ENCODE peak calls at places on chromosomes 16 and 17, in six cellular contexts. O, K, W, D, C and F are unnamed samples.

GRCh38 chr17:55273579-55274370 is 9.0 kb downstream of the HLF start:
- DNase-seq in O (peak; percentile 73), K (no peak), W (peak; percentile 56), D (peak; percentile 77), C (no peak), F (peak; percentile 71)

GRCh38 chr17:49210158-49211029 is at the start of the genes ABI3 and GNGT2:
- DNase-seq in O (no peak), K (no peak), W (peak; percentile 35), D (no peak), C (peak; percentile 55), F (peak; percentile 72)

GRCh38 chr16:68236804-68237242 is 896 bp upstream of the ESRP2 start:
- DNase-seq in O (no peak), K (no peak), W (no peak), D (no peak), C (no peak), F (no peak)

GRCh38 chr16:87288753-87289362 is 28.3 kb downstream of the C16orf95 start:
- DNase-seq in O (no peak), K (no peak), W (no peak), D (no peak), C (no peak), F (no peak)

GRCh38 chr17:42188749-42189650 is 3.7 kb upstream of the HCRT start:
- DNase-seq in O (no peak), K (no peak), W (no peak), D (no peak), C (no peak), F (no peak)

GRCh38 chr17:32917081-32917480 is 10.9 kb upstream of the TMEM98 start:
- DNase-seq in O (no peak), K (no peak), W (no peak), D (no peak), C (no peak), F (no peak)

GRCh38 chr17:43171761-43172487 is 910 bp downstream of the NBR1 start:
- DNase-seq in O (no peak), K (peak; percentile 11), W (peak; percentile 58), D (peak; percentile 48), C (peak; percentile 56), F (peak; percentile 67)

GRCh38 chr16:81522141-81522701 is 77.6 kb downstream of the CMIP start:
- DNase-seq in O (no peak), K (no peak), W (no peak), D (no peak), C (no peak), F (no peak)

GRCh38 chr16:9126609-9127008 is 35.2 kb downstream of the HAPSTR1 start:
- DNase-seq in O (peak; percentile 15), K (no peak), W (no peak), D (no peak), C (no peak), F (no peak)

GRCh38 chr16:5845046-5845445 is 747.5 kb upstream of the EEF2KMT start:
- DNase-seq in O (no peak), K (no peak), W (no peak), D (no peak), C (no peak), F (no peak)

GRCh38 chr17:79803997-79804855 is 7.3 kb upstream of the CBX8 start:
- DNase-seq in O (no peak), K (no peak), W (no peak), D (no peak), C (no peak), F (no peak)

GRCh38 chr16:20242568-20243240 is 84.6 kb downstream of the GP2 start:
- DNase-seq in O (no peak), K (no peak), W (no peak), D (no peak), C (no peak), F (no peak)

GRCh38 chr17:77264617-77265230 is 124.0 kb downstream of the SEC14L1 start:
- DNase-seq in O (no peak), K (no peak), W (no peak), D (no peak), C (no peak), F (no peak)

GRCh38 chr17:74453665-74454196 is 12.7 kb upstream of the CD300A start:
- DNase-seq in O (peak; percentile 87), K (peak; percentile 83), W (no peak), D (no peak), C (peak; percentile 93), F (no peak)

GRCh38 chr17:64334851-64335250 is 55.8 kb downstream of the PECAM1 start:
- DNase-seq in O (no peak), K (no peak), W (no peak), D (no peak), C (no peak), F (no peak)

GRCh38 chr17:5583426-5584382 is 605 bp downstream of the NLRP1 start:
- DNase-seq in O (no peak), K (peak; percentile 23), W (peak; percentile 34), D (no peak), C (peak; percentile 25), F (peak; percentile 22)

GRCh38 chr17:11300201-11300600 is 59.2 kb downstream of the SHISA6 start:
- DNase-seq in O (no peak), K (no peak), W (no peak), D (no peak), C (no peak), F (no peak)

GRCh38 chr17:80794281-80795089 is 197.2 kb upstream of the CHMP6 start:
- DNase-seq in O (no peak), K (no peak), W (no peak), D (no peak), C (no peak), F (no peak)

GRCh38 chr17:75400326-75400939 is 5.0 kb downstream of the GRB2 start:
- DNase-seq in O (no peak), K (no peak), W (no peak), D (no peak), C (no peak), F (no peak)

GRCh38 chr17:75516255-75516618 is at the start of gene TSEN54:
- DNase-seq in O (peak; percentile 95), K (peak; percentile 93), W (peak; percentile 92), D (peak; percentile 96), C (peak; percentile 96), F (peak; percentile 95)

GRCh38 chr17:22267019-22267418 is 574.7 kb downstream of the KCNJ18 start:
- DNase-seq in O (no peak), K (no peak), W (no peak), D (no peak), C (no peak), F (no peak)

GRCh38 chr17:65115721-65116312 is 21.4 kb upstream of the RGS9 start:
- DNase-seq in O (no peak), K (no peak), W (no peak), D (no peak), C (no peak), F (no peak)

DNA sequence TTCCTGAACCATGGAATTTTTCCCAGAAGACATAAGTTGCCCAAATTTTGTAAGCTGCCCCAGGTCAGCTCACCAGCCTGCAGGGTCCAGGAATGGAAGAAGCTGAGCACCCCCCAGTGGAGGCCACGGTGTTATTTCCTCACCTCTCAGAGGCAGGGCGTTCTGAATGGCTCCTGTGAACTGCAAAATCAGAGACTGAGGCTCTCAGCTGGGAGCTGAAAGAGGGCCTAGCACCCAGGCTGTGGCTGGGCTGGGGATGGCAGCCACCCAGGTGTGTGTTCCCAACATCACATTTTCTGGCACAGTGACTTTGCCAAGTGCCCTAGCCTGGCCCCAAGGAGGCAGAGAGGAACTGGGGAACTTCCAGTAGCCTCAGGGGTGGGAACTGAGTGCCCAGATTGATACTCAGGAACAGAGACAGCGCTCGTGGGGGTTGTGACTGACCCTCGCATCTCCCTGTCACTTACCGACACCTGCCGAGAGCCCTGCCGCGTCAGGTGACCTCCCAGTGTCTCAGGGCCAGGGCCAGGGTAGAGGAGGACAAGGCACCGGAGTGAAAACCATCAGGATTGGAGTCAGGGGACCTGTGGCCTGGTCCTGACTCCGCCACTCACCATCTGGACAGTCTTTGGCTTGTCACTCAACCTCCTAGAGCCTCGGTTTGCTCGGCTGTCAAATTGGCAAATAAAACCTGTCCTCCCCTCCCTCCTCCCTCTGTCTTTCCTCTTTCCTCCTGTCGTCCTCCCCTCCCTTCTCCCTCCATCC is 11.3 kb downstream of the CACNG4 start:
- DNase-seq in O (no peak), K (no peak), W (no peak), D (no peak), C (no peak), F (no peak)
- TF ChIP-seq CTCF in O (no peak), K (no peak), W (no peak), D (no peak), C (no peak), F (no peak)

DNA sequence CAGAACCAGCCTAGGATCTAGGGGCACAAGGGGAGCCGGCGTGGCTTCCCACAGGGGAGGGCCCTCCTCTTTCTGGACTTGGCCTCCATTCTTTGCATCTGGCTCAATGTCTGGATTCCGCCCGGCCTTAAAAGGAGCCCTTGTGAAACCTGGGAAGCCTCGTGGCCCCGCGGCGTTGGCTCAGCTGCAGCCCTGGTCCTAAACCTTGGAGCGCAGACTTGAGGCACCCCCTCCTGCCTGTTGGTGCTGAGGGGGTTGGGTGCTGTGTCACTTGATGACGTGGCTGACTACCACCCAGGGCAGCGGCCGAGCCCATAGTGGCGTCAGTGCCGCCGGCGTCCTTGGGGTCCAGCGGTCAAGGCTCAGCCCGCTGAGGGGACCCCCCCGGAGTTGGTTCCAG is 4.4 kb downstream of the TRAPPC2L start:
- DNase-seq in O (no peak), K (no peak), W (no peak), D (no peak), C (no peak), F (no peak)
- H3K9me3 ChIP-seq in O (no peaks in the 10 kb centered on the region), K (no peaks in the 10 kb centered on the region), W (no peaks in the 10 kb centered on the region), D (no peaks in the 10 kb centered on the region), C (no peaks in the 10 kb centered on the region), F (no peaks in the 10 kb centered on the region)

GRCh38 chr17:57285681-57286080 is 29.4 kb downstream of the MSI2 start:
- DNase-seq in O (no peak), K (peak; percentile 66), W (no peak), D (no peak), C (no peak), F (no peak)
- H3K4me3 ChIP-seq in O (no peak overlapping the region), K (peak overlapping the region; percentile 47), W (no peak overlapping the region), D (no peak overlapping the region), C (no peak overlapping the region), F (no peak overlapping the region)

GRCh38 chr16:85607796-85608514 is 5.2 kb upstream of the GSE1 start:
- DNase-seq in O (no peak), K (no peak), W (no peak), D (peak; percentile 21), C (no peak), F (no peak)
- TF ChIP-seq CTCF in O (no peak), K (no peak), W (no peak), D (no peak), C (no peak), F (no peak)

GRCh38 chr16:75710344-75710743 is 9.1 kb upstream of the DUXB start:
- DNase-seq in O (no peak), K (no peak), W (no peak), D (no peak), C (no peak), F (no peak)

GRCh38 chr16:75714661-75715060 is 11.6 kb downstream of the CPHXL start:
- DNase-seq in O (no peak), K (no peak), W (no peak), D (no peak), C (no peak), F (no peak)
- H3K9me3 ChIP-seq in O (peaks cover 7% of the 10 kb centered on the region), K (no peaks in the 10 kb centered on the region), W (no peaks in the 10 kb centered on the region), D (no peaks in the 10 kb centered on the region), C (no peaks in the 10 kb centered on the region), F (no peaks in the 10 kb centered on the region)

GRCh38 chr16:25012525-25012991 is 2.6 kb downstream of the ARHGAP17 start:
- DNase-seq in O (no peak), K (no peak), W (no peak), D (no peak), C (peak; percentile 66), F (no peak)
- H3K4me3 ChIP-seq in O (no peak overlapping the region), K (no peak overlapping the region), W (no peak overlapping the region), D (no peak overlapping the region), C (peak overlapping the region; percentile 80), F (peak overlapping the region; percentile 92)